ENCODE peak calls at places on chromosome 18, in four cellular contexts. A, N, O and T are unnamed samples.

GRCh38 chr18:62828091-62828640 is 112.8 kb downstream of the PHLPP1 start:
- DNase-seq in O (no peak), N (no peak), A (no peak), T (no peak)

GRCh38 chr18:33755918-33756590 is 178.0 kb downstream of the ASXL3 start:
- DNase-seq in N (no peak), A (peak; percentile 57), O (peak; percentile 63), T (no peak)

GRCh38 chr18:63207825-63208224 is 111.7 kb downstream of the BCL2 start:
- DNase-seq in O (no peak), N (no peak), A (no peak), T (no peak)

GRCh38 chr18:51531496-51531895 is 334.0 kb upstream of the MEX3C start:
- DNase-seq in O (no peak), A (no peak), N (no peak), T (no peak)

GRCh38 chr18:59155140-59155539 is 15.5 kb downstream of the SEC11C start:
- DNase-seq in O (no peak), A (peak; percentile 9), N (no peak), T (no peak)

GRCh38 chr18:33708876-33709275 is 130.9 kb downstream of the ASXL3 start:
- DNase-seq in N (no peak), A (no peak), O (no peak), T (no peak)

GRCh38 chr18:10194592-10194991 is 259.8 kb upstream of the APCDD1 start:
- DNase-seq in A (peak; percentile 21), N (no peak), O (no peak), T (no peak)

GRCh38 chr18:47557160-47557559 is 305.7 kb upstream of the SKOR2 start:
- DNase-seq in N (no peak), O (no peak), A (no peak), T (no peak)

GRCh38 chr18:10010611-10011015 is 96.8 kb downstream of the VAPA start:
- DNase-seq in O (peak; percentile 93), A (peak; percentile 96), N (no peak), T (peak; percentile 79)

GRCh38 chr18:63073481-63073880 is 246.1 kb downstream of the BCL2 start:
- DNase-seq in O (no peak), N (no peak), A (no peak), T (no peak)

GRCh38 chr18:3453540-3454364 is 3.8 kb downstream of the TGIF1 start:
- DNase-seq in N (peak; percentile 63), A (peak; percentile 96), O (peak; percentile 90), T (peak; percentile 20)

GRCh38 chr18:37294951-37295350 is 270.6 kb downstream of the CELF4 start:
- DNase-seq in O (no peak), N (no peak), A (peak; percentile 52), T (no peak)

GRCh38 chr18:34901299-34901698 is 139.9 kb upstream of the MAPRE2 start:
- DNase-seq in A (peak; percentile 23), O (no peak), N (no peak), T (no peak)

GRCh38 chr18:13800505-13801259 is 23.3 kb upstream of the MC5R start:
- DNase-seq in O (peak; percentile 71), A (peak; percentile 42), N (peak; percentile 68), T (peak; percentile 78)

GRCh38 chr18:13389491-13390131 is 171.1 kb downstream of the LDLRAD4 start:
- DNase-seq in N (no peak), A (no peak), O (peak; percentile 45), T (no peak)

GRCh38 chr18:45631077-45631476 is 15.8 kb downstream of the SLC14A2 start:
- DNase-seq in A (no peak), N (no peak), O (no peak), T (no peak)

DNA sequence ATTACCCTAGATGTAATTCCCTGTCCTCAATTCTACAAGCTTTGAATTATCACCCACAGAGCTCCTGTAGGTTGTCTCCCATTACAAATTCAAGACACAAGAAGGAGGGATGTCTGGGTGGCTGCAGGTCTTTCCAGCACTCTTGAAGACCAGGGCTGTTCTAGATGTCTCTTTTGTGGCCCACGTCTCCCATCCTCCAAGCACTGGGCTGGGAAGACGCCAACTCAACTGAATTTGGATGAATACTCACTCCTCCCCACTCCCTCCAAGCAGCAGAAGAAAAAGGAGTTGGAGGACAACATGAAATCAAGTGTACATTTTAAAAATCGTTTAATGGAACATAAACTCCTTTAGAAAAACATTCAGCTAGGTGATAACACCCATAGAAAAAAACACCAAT is 31.2 kb downstream of the SMAD7 start:
- DNase-seq in N (no peak), O (peak; percentile 14), A (no peak), T (no peak)
- H3K4me1 ChIP-seq in N (no peaks in the 10 kb centered on the region), O (peaks cover 44% of the 10 kb centered on the region), A (peaks cover 26% of the 10 kb centered on the region), T (peaks cover 31% of the 10 kb centered on the region)

DNA sequence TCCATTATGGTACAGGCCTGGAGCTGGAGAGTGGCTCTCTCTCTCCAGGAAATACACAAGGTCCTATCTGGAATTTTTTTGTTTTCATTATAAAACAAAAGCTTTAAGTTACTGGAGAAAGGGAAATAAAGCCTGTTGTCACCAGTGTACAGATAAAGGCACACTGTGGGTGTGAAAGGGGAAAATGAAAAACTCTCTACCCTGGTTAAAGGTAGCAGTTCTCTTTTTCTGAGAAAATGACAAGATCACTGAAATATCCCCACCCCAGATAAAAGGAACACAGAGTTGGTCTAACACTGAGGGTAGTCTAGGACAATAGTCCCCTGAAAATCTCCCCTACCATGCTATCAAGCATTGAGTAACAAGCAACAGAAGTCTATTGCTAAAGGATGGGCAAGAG is 438.7 kb downstream of the MBD2 start:
- DNase-seq in N (no peak), A (no peak), O (no peak), T (no peak)
- TF ChIP-seq CTCF in N (no peak), A (no peak), O (no peak), T (no peak)

DNA sequence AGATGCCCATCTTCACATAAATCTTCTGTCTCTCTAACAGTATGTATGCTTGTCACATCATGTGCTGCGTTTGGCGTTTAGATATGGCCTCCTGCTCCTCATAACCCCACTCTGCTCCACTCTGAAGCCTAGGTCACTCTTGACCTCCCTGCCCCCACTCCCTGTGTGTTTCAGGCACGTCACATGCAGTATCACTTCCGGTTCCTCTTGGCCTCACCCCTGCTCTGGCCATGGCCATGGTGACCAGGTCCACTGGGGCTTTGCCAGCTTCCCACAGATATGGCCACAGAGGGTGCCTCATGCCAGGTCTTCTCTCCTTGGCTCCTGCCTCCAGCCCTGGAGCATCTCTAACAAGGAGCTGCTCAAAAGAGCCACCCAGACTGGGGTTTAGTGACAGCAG is 160.0 kb downstream of the RNF152 start:
- DNase-seq in N (no peak), O (no peak), A (peak; percentile 33), T (no peak)
- H3K9me3 ChIP-seq in N (no peaks in the 10 kb centered on the region), O (no peaks in the 10 kb centered on the region), A (no peaks in the 10 kb centered on the region), T (no peaks in the 10 kb centered on the region)

GRCh38 chr18:77069482-77069881 is 63.1 kb downstream of the MBP start:
- DNase-seq in O (no peak), A (no peak), N (no peak), T (no peak)
- H3K4me1 ChIP-seq in O (peaks cover 50% of the 10 kb centered on the region), A (no peaks in the 10 kb centered on the region), N (no peaks in the 10 kb centered on the region), T (peaks cover 96% of the 10 kb centered on the region)

GRCh38 chr18:35942661-35943060 is 29.8 kb upstream of the RMP24 start:
- DNase-seq in N (no peak), O (no peak), A (no peak), T (no peak)
- TF ChIP-seq CTCF in N (no peak), O (no peak), A (no peak), T (no peak)

DNA sequence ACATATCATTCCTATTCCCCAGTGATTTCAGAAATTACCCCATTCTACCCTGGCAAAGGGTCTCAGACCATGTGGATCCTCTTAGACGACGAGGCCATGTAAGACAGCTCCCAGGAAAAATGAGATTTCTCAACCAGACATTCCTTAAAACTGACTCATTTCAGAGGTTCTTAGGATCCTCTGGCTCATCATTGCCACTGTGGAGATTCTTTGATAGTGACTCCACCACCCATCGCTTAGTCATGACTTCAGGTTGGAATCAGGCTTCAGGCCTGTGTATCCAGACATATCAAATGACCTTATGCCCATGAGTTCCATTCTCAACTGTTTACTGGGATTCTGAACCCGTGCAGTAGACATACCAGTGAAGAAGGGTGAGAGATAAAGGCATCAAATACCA is 245.6 kb upstream of the TCF4 start:
- DNase-seq in O (no peak), N (no peak), A (peak; percentile 95), T (no peak)
- H3K9me3 ChIP-seq in O (no peaks in the 10 kb centered on the region), N (no peaks in the 10 kb centered on the region), A (no peaks in the 10 kb centered on the region), T (peaks cover 6% of the 10 kb centered on the region)

DNA sequence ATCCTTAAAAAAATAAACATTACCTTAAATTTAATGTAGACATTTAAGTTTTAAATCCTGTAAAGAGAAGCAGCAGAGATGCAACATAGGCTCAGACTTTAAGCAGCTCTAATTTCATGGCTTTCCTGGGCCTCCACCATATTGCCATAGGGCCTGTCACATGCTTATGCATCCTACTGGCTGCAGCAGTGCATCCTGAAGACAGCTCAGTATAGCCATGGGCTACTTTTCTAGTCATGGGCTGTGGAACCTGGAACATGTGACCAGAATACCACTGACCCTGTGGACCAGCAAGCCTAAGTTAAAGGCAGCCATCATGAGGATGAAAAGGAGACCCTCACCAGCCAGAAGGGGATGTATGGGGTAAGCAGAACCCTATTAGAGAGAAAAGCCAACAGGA is 10.7 kb downstream of the RMP24 start:
- DNase-seq in A (no peak), N (no peak), O (no peak), T (no peak)
- H3K4me1 ChIP-seq in A (no peaks in the 10 kb centered on the region), N (no peaks in the 10 kb centered on the region), O (no peaks in the 10 kb centered on the region), T (no peaks in the 10 kb centered on the region)

DNA sequence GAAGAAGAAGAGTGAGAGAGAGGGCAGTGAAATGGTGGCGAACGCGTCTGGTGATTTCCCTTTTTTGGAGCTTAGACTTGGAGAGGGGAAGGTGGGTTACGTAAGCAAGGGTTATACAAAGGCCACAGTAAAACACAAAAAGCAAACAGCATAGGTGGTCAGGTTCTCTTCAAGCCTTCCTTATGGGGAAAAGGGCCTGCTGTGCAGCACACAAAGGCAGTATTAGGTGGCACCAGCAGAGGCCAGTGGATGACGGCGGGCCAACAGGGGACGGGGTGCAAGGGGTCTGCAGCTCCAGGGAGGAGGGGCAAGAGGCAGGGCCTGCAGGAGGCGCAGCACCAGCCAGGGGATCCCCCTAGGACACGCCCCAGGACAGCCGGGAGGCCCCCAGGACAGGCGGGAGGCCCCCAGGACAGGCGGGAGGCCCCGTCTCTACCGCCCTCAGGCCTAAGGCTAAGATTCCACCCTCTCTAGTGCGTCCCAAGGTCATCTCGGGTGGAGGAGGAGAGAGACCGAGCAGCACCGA is 32.6 kb upstream of the NPC1 start:
- DNase-seq in A (peak; percentile 41), O (peak; percentile 65), N (no peak), T (peak; percentile 10)
- TF ChIP-seq CTCF in A (peak; percentile 16), O (no peak), N (no peak), T (no peak)

DNA sequence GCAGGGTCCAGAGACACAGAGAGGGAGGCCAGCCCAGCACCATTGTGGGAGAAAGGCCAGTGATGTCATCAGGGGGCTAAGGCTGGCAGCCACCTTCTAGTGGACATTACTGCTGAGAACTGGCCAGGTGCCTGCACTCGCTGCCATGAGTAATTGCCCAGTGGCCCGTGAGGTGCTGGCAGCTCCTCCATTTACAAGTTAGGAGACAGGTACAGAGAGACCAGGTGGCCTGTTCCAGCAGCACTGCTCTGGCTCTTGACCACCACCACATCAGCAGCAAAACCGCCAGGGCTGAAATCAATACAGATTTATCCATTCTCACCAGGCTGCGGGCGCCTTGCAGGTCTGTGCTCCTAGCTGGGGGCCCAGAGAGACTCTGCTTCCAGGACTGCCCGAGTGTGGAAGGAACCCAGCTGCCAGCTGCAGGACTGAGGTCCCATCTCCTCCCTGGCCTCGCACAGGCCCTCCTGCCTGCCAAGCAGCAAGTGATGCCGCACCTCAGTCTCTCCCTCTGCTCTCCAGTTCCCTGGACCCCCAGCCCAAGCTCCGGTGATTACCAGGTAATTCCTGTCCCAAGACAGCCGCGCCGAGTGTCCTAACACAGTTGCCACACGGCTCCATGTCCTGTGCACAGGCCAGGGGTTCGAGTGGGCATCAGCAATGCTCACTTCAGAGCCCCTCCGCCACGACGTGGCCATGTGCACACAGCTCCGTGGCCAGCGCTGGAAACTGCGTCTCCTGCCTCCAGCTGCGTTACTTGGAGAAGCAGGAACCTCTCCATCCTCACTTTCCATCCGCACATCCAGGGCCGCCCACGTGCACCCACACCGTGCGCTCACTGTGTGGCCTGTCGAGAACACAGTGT is 101.0 kb upstream of the CTDP1 start:
- DNase-seq in O (peak; percentile 50), A (no peak), N (peak; percentile 36), T (no peak)
- H3K9me3 ChIP-seq in O (no peaks in the 10 kb centered on the region), A (no peaks in the 10 kb centered on the region), N (peaks cover 5% of the 10 kb centered on the region), T (peaks cover 5% of the 10 kb centered on the region)